ENCODE peak calls at places on chromosome X, in seven cellular contexts. F is transverse colon, U is endothelial cell of umbilical vein, C is upper lobe of left lung, I is SK-N-SH, Q is suprapubic skin, Y is stomach. T is an unnamed sample.

GRCh38 chrX:151697537-151697936 is 2.3 kb downstream of the PRRG3 start:
- DNase-seq in U (no peak), C (no peak), Y (no peak), F (no peak), I (no peak), Q (no peak), T (no peak)

GRCh38 chrX:11437642-11438379 is 144.6 kb downstream of the AMELX start:
- DNase-seq in Q (no peak), Y (no peak), C (peak), F (peak), I (no peak), U (peak), T (no peak)

GRCh38 chrX:54978448-54978847 is 15.5 kb downstream of the PFKFB1 start:
- DNase-seq in F (no peak), I (no peak), Q (no peak), Y (no peak), C (no peak), U (peak), T (no peak)

GRCh38 chrX:120120223-120120622 is 4.5 kb upstream of the RHOXF1 start:
- DNase-seq in F (no peak), Y (no peak), U (no peak), Q (no peak), C (no peak), I (no peak), T (no peak)

GRCh38 chrX:53077207-53078197 is 4.7 kb upstream of the TSPYL2 start:
- DNase-seq in Q (peak), F (no peak), I (no peak), Y (no peak), C (peak), U (no peak), T (no peak)

GRCh38 chrX:109920325-109920724 is 82.6 kb upstream of the TMEM164 start:
- DNase-seq in Y (no peak), U (no peak), F (no peak), Q (no peak), I (peak), C (no peak), T (no peak)

GRCh38 chrX:30935985-30936384 is 46.9 kb upstream of the TAB3 start:
- DNase-seq in I (peak), Q (no peak), Y (peak), C (no peak), F (peak), U (peak), T (no peak)

GRCh38 chrX:123731258-123731986 is 1.4 kb downstream of the THOC2 start:
- DNase-seq in U (peak), Y (no peak), F (no peak), Q (no peak), C (no peak), I (peak), T (no peak)

GRCh38 chrX:2397229-2397628 is 103.5 kb downstream of the DHRSX start:
- DNase-seq in Q (no peak), I (no peak), Y (no peak), F (no peak), C (no peak), U (no peak), T (no peak)

GRCh38 chrX:111837226-111837625 is 38.8 kb upstream of the TRPC5OS start:
- DNase-seq in F (no peak), I (no peak), Y (no peak), C (no peak), U (no peak), Q (no peak), T (no peak)

GRCh38 chrX:14027511-14028019 is 2.1 kb downstream of the GEMIN8 start:
- DNase-seq in Q (no peak), I (no peak), Y (no peak), C (no peak), F (no peak), U (peak), T (no peak)

GRCh38 chrX:7027071-7027470 is 120.4 kb upstream of the STS start:
- DNase-seq in C (no peak), Y (peak), U (no peak), I (no peak), F (peak), Q (no peak), T (no peak)

GRCh38 chrX:47218280-47218919 is at the start of gene CDK16:
- DNase-seq in Q (peak), Y (peak), F (peak), C (peak), I (peak), U (peak), T (peak)

GRCh38 chrX:47217852-47218279 is 615 bp upstream of the CDK16 start:
- DNase-seq in F (peak), U (peak), Q (peak), I (peak), Y (peak), C (no peak), T (peak)

GRCh38 chrX:47216393-47216925 is 2.0 kb upstream of the CDK16 start:
- DNase-seq in I (no peak), Q (peak), Y (no peak), U (no peak), F (no peak), C (no peak), T (no peak)

GRCh38 chrX:47218920-47219815 is 687 bp downstream of the CDK16 start:
- DNase-seq in F (peak), Q (peak), Y (no peak), C (peak), I (peak), U (peak), T (peak)

GRCh38 chrX:47217121-47217851 is 1.2 kb upstream of the CDK16 start:
- DNase-seq in I (peak), Q (peak), Y (no peak), C (peak), F (no peak), U (no peak), T (no peak)
- TF ChIP-seq POLR2AphosphoS5 in I (peak), Q (no peak), Y (no peak), C (peak), F (no peak), U (no peak), T (no peak)

GRCh38 chrX:29693912-29694311 is 521.5 kb upstream of the MAGEB2 start:
- DNase-seq in C (no peak), F (no peak), Y (no peak), I (no peak), U (no peak), Q (no peak), T (no peak)

GRCh38 chrX:29690061-29690460 is 525.3 kb upstream of the MAGEB2 start:
- DNase-seq in I (no peak), F (no peak), Q (no peak), C (no peak), U (peak), Y (no peak), T (no peak)

GRCh38 chrX:29687687-29688086 is 527.7 kb upstream of the MAGEB2 start:
- DNase-seq in F (no peak), I (no peak), Q (no peak), C (no peak), Y (no peak), U (peak), T (no peak)

GRCh38 chrX:29691044-29691443 is 524.3 kb upstream of the MAGEB2 start:
- DNase-seq in I (no peak), U (no peak), Y (no peak), C (no peak), Q (no peak), F (no peak), T (no peak)
- TF ChIP-seq POLR2AphosphoS5 in I (no peak), U (no peak), Y (no peak), C (no peak), Q (no peak), F (no peak), T (no peak)

GRCh38 chrX:154490414-154491083 is at the start of gene SLC10A3:
- DNase-seq in C (peak), I (peak), Y (peak), U (peak), Q (peak), F (peak), T (peak)
- TF ChIP-seq POLR2AphosphoS5 in C (peak), I (peak), Y (peak), U (peak), Q (no peak), F (peak), T (peak)

GRCh38 chrX:1025413-1025812 is 187.0 kb downstream of the CRLF2 start:
- DNase-seq in Q (no peak), C (no peak), Y (no peak), F (no peak), I (no peak), U (no peak), T (no peak)

GRCh38 chrX:1029494-1029893 is 183.0 kb downstream of the CRLF2 start:
- DNase-seq in Q (no peak), F (no peak), U (no peak), I (no peak), C (no peak), Y (no peak), T (no peak)

GRCh38 chrX:1027680-1028079 is 184.8 kb downstream of the CRLF2 start:
- DNase-seq in U (no peak), Q (no peak), C (no peak), I (no peak), F (no peak), Y (no peak), T (no peak)

GRCh38 chrX:1026263-1027015 is 186.0 kb downstream of the CRLF2 start:
- DNase-seq in Y (no peak), F (no peak), C (no peak), Q (no peak), I (no peak), U (no peak), T (no peak)

DNA sequence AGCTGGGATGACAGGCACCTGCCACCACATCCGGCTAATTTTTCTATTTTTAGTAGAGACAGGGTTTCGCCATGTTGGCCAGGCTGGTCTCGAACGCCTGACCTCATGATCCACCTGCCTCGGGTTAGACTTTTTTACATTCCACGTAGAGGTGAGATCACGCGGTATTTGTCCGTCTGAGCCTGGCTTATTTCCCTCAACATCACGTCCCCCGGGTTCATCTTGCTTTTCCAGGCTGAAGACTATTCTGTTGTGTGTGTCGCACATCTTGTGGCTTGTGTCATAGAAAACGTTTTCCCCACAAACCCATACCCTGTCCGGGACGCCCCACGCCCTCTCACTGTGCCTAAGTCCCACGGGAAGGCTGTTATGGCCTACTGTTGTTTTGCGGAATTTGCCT is 185.3 kb downstream of the CRLF2 start:
- DNase-seq in Q (no peak), C (no peak), Y (no peak), I (no peak), F (no peak), U (no peak), T (no peak)
- TF ChIP-seq POLR2AphosphoS5 in Q (no peak), C (no peak), Y (no peak), I (no peak), F (no peak), U (no peak), T (no peak)

DNA sequence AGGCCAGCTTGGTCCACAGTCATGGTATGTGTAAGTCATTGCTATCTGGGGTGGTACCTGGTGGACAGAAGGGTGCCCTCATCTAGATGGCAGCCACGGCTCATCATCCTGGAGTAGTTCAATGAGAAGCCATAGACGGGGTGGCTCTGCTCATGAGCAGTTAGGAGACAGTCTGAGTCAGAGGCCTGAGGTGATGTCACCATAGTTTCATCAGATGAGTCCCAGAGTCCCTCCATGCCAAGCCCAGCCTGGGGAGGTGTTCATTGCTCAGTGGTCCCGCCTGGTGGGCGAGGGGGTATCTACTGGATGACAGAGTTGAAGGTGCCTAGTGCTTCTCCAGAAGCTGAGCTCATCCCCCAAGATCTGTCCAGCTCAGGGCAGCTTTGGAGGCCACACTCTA is 49.8 kb downstream of the DLG3 start:
- DNase-seq in C (no peak), F (no peak), I (no peak), U (no peak), Y (no peak), Q (no peak), T (no peak)
- TF ChIP-seq POLR2AphosphoS5 in C (no peak), F (no peak), I (no peak), U (no peak), Y (no peak), Q (no peak), T (no peak)

GRCh38 chrX:43604753-43605152 is 51.3 kb upstream of the MAOA start:
- DNase-seq in U (no peak), Q (no peak), I (no peak), F (no peak), Y (no peak), C (no peak), T (no peak)
- TF ChIP-seq POLR2AphosphoS5 in U (no peak), Q (no peak), I (no peak), F (no peak), Y (no peak), C (no peak), T (no peak)

GRCh38 chrX:40434947-40435346 is 145.8 kb upstream of the ATP6AP2 start:
- DNase-seq in Y (no peak), I (peak), C (peak), Q (no peak), U (no peak), F (no peak), T (no peak)
- TF ChIP-seq POLR2AphosphoS5 in Y (no peak), I (no peak), C (no peak), Q (no peak), U (no peak), F (no peak), T (no peak)

DNA sequence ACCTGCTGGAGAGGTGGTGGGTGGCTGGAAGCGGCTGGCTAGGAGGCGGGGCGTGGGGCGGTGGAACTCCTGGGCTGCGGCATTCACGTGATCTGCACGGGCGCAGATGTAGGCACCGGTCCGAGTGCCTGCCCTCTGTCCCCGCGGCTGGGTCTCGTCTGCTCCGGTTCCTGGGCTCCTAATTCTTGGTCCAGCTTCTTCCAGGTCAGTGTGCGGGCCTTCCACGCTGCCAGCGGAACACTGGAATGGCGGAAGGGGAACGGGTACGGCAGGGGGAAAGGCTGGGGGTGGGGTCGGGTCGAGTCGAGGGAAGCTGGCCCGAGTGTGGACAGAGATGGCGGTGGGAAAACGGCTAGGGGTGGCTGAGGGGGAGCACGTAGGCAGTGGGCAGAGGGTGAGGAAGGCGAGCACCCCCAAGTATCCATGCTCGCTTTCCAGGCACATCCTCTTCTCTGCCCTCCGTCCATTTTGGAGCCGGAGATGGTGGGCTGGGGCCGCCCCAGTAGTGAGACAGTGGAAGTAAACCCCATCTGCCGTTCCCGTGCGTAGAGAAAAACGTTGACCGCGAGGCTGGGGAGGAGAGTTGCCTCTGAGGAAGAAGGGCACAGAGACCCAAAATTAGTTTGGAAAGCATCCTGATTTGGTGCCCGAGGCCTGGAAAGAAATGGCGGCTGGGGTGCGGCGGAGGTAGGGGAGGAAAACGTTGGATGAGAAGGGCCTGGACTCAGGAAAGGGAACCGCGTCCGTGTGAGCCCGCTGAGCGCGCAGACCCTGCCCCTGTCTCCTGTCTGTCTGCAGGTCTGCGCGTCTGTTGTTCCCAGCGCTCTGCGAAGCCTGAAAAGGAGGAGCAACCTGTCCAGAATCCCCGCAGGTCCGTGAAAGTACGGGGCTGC is at the start of gene TCEAL4:
- DNase-seq in F (peak), I (peak), C (peak), U (peak), Y (peak), Q (peak), T (no peak)
- TF ChIP-seq POLR2AphosphoS5 in F (no peak), I (peak), C (peak), U (no peak), Y (peak), Q (no peak), T (no peak)